ENCODE peak calls at places on chromosomes 12 and 14, in nine cellular contexts. J, L, U, W, M, B, Q, D and G are unnamed samples.

GRCh38 chr12:66062280-66062605 is 68.3 kb downstream of the LLPH start:
- DNase-seq in D (no peak), J (no peak), W (no peak), L (no peak), B (no peak), M (no peak), Q (no peak), U (no peak), G (no peak)

GRCh38 chr12:57096099-57096572 is 7.2 kb downstream of the NAB2 start:
- DNase-seq in W (no peak), B (no peak), J (peak; percentile 19), Q (no peak), D (no peak), U (no peak), L (no peak), M (no peak), G (no peak)

GRCh38 chr12:49346659-49347306 is at the start of gene DNAJC22:
- DNase-seq in B (no peak), D (peak; percentile 71), L (no peak), U (no peak), J (peak; percentile 62), W (peak; percentile 59), Q (peak; percentile 37), M (peak; percentile 33), G (no peak)

GRCh38 chr12:78179346-78179745 is 348.7 kb downstream of the NAV3 start:
- DNase-seq in W (no peak), B (no peak), J (no peak), D (no peak), L (no peak), M (no peak), Q (no peak), U (no peak), G (no peak)

GRCh38 chr12:94980577-94980976 is 22.9 kb downstream of the NDUFA12 start:
- DNase-seq in D (no peak), B (no peak), J (no peak), W (no peak), Q (peak; percentile 30), M (no peak), L (no peak), U (no peak), G (no peak)

GRCh38 chr14:85533821-85534271 is 3.9 kb downstream of the FLRT2 start:
- DNase-seq in B (no peak), U (no peak), Q (no peak), D (no peak), L (no peak), W (peak; percentile 64), M (no peak), J (no peak), G (peak; percentile 18)

GRCh38 chr14:90056821-90057220 is 5.0 kb upstream of the KCNK13 start:
- DNase-seq in M (no peak), W (no peak), U (no peak), L (no peak), Q (no peak), B (no peak), J (no peak), D (no peak), G (no peak)

GRCh38 chr12:29733060-29733459 is 50.7 kb downstream of the TMTC1 start:
- DNase-seq in M (no peak), L (no peak), D (no peak), J (no peak), B (no peak), W (no peak), U (no peak), Q (no peak), G (no peak)

GRCh38 chr14:105848570-105848969 is 322.2 kb downstream of the TMEM121 start:
- DNase-seq in J (no peak), B (no peak), U (no peak), M (no peak), D (no peak), W (no peak), L (no peak), Q (no peak), G (no peak)

GRCh38 chr14:105850853-105851581 is 324.6 kb downstream of the TMEM121 start:
- DNase-seq in Q (no peak), W (no peak), B (no peak), U (no peak), D (peak; percentile 30), J (no peak), M (no peak), L (no peak), G (peak; percentile 8)

GRCh38 chr14:105852378-105853088 is 326.1 kb downstream of the TMEM121 start:
- DNase-seq in W (no peak), Q (no peak), D (peak; percentile 30), L (peak; percentile 91), J (no peak), M (no peak), U (no peak), B (no peak), G (no peak)

GRCh38 chr14:105851716-105852377 is 325.5 kb downstream of the TMEM121 start:
- DNase-seq in D (no peak), L (no peak), M (no peak), U (no peak), W (peak; percentile 52), J (no peak), B (no peak), Q (no peak), G (peak; percentile 2)

DNA sequence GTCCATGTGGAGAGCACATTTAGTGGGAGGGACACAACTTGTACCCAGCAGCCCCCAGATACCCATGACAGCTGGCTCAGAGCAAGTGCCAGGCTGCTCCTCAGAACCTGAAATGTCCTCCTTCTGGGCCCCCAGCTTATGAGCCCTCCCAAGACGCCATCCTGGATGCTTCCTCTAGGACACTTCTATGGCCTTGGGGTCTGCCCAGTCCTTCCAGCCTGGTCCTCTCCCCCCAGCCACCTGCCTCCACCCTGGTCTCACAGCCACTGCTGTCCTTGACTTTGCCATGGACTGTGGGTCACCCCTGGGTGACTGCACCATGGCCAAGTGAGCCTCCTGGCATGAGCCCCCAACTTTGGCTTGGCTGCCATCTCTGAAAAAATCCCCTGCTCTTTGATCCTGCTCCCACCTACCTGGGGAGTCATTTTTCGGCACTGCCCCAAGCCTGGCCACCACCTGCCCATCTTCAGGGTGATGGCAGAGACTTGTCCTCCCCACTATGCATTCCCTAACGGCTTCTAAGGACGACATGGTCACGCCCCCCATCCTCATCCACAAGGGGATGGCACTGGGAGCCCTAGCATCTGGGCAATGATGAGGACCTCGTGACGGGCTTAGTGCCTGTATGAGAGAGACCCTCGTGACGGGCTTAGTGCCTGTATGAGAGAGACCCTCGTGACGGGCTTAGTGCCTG is 323.7 kb downstream of the TMEM121 start:
- DNase-seq in B (no peak), M (no peak), J (no peak), W (no peak), U (no peak), D (peak; percentile 24), L (no peak), Q (no peak), G (no peak)
- TF ChIP-seq POLR2A in B (no peak), M (no peak), J (no peak), W (no peak), U (no peak), D (no peak), L (no peak), Q (no peak), G (no peak)

DNA sequence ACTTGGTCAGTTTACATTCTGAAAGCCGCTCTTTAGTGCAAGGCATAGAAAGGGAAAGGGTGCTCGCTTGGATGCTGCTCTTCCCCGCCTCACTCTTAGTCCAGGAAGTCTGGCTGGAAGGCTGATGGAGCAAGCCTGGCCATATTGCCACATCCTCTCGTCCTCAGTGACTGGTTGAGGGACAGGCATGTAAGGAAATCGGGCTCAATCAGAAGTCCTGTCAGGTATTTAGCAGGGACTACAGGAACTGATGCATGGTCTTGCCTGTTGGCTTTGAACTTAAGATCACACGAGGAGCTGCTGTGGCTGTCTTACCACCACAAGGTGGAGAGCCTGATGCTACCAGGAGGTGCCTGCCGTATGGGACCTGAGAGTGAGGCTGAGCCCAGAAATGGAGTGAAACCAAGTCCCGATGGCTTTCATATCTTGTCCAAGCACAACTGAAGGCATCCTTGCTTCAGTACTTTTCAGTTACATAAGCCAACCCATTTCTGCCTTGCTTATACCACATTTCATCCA is 10.7 kb upstream of the C12orf75 start:
- DNase-seq in B (no peak), Q (peak; percentile 46), D (no peak), M (no peak), J (no peak), L (no peak), U (no peak), W (no peak), G (no peak)
- H3K4me1 ChIP-seq in B (peaks cover 59% of the 10 kb centered on the region), Q (peaks cover 50% of the 10 kb centered on the region), D (no peaks in the 10 kb centered on the region), M (peaks cover 21% of the 10 kb centered on the region), J (no peaks in the 10 kb centered on the region), L (peaks cover 6% of the 10 kb centered on the region), U (no peaks in the 10 kb centered on the region), W (no peaks in the 10 kb centered on the region), G (no peaks in the 10 kb centered on the region)

GRCh38 chr14:64760916-64761315 is 56.7 kb downstream of the PLEKHG3 start:
- DNase-seq in U (no peak), J (no peak), Q (no peak), L (no peak), B (no peak), D (no peak), M (no peak), W (no peak), G (no peak)

GRCh38 chr14:64761441-64762043 is 57.3 kb downstream of the PLEKHG3 start:
- DNase-seq in J (no peak), U (no peak), Q (no peak), B (no peak), L (no peak), D (no peak), M (no peak), W (no peak), G (peak; percentile 45)

GRCh38 chr14:64763089-64763782 is 59.0 kb downstream of the PLEKHG3 start:
- DNase-seq in J (no peak), B (no peak), W (no peak), D (peak; percentile 28), Q (no peak), L (no peak), U (no peak), M (no peak), G (no peak)

GRCh38 chr14:64763801-64764511 is 59.7 kb downstream of the PLEKHG3 start:
- DNase-seq in U (no peak), B (no peak), Q (peak; percentile 65), J (peak; percentile 16), D (peak; percentile 30), W (no peak), M (no peak), L (no peak), G (no peak)

DNA sequence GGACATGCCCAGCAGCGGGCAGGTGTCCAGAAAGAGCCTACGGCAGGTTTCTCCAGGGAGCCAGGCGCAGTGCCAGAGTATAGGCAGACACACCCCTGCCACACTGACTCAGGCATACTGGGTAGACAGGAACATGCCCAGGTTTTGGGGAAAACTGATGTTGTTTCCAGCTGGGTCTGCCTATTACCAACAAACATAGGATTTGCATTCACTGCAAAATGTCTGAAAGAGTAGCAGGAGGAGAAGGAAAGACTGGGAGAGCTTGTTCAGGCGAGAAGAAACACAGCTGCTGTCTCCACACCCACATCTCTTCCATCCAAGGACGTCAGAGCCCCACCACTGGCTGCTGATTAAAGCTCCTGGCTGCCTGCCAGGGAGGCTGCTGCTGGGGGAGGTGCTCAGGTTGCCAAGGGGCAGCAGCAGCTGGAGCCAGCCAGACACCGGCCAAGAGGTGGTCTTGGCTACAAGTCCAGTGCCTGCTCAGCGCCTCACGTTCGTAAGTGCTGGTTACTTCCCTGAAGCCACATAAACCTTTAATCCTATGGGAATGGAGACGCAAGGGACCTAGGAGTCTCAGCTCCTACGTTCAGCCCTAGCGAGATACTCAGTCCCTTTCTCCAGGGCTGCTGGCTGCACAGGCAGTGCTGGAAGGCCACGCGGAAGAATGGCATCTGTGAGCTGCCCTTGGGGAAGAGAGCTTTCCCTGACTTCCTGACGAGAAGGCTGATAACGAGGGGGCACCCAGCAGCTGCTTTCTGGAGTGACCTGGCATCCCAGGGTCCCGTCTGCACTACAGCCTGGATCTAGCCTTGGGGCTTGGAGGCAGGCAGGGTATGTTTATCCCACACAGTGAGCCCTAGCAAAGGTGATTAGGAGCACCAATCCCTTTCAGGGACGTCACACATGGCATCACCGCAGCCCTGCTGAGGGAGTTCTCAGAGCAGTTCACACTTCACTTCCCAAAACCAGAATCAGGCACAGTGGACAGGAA is 58.1 kb downstream of the PLEKHG3 start:
- DNase-seq in M (peak; percentile 93), Q (peak; percentile 91), D (peak; percentile 75), B (peak; percentile 35), J (peak; percentile 73), L (no peak), U (peak; percentile 69), W (peak; percentile 93), G (peak; percentile 90)
- TF ChIP-seq POLR2A in M (no peak), Q (no peak), D (no peak), B (no peak), J (no peak), L (no peak), U (peak; percentile 17), W (no peak), G (no peak)

GRCh38 chr14:91399868-91400640 is 17.6 kb downstream of the CCDC88C start:
- DNase-seq in B (no peak), J (no peak), M (peak; percentile 56), Q (no peak), U (no peak), D (peak; percentile 74), W (no peak), L (no peak), G (no peak)
- H3K4me1 ChIP-seq in B (peaks cover 22% of the 10 kb centered on the region), J (peaks cover 34% of the 10 kb centered on the region), M (peaks cover 84% of the 10 kb centered on the region), Q (no peaks in the 10 kb centered on the region), U (no peaks in the 10 kb centered on the region), D (no peaks in the 10 kb centered on the region), W (no peaks in the 10 kb centered on the region), L (peaks cover 55% of the 10 kb centered on the region), G (no peaks in the 10 kb centered on the region)